ENCODE peak calls at places on chromosomes 2 and 18, in six cellular contexts. B, K, N, Q, H and O are unnamed samples.

GRCh38 chr2:12507295-12507694 is 209.4 kb upstream of the TRIB2 start:
- DNase-seq in Q (no peak), H (no peak), B (peak), N (no peak), K (no peak), O (no peak)

GRCh38 chr2:63661076-63661475 is 72.3 kb downstream of the MDH1 start:
- DNase-seq in H (no peak), Q (no peak), B (no peak), K (no peak), N (no peak), O (no peak)

GRCh38 chr2:5094192-5094591 is 598.0 kb upstream of the SOX11 start:
- DNase-seq in N (no peak), H (no peak), Q (no peak), B (no peak), K (no peak), O (no peak)

GRCh38 chr2:43169987-43170732 is 56.2 kb downstream of the ZFP36L2 start:
- DNase-seq in B (no peak), H (peak), Q (no peak), N (no peak), K (peak), O (peak)

GRCh38 chr2:242020196-242021004 is 150.9 kb downstream of the RTP5 start:
- DNase-seq in K (no peak), B (no peak), Q (no peak), N (no peak), H (no peak), O (no peak)

GRCh38 chr2:139354518-139354917 is 574.3 kb upstream of the NXPH2 start:
- DNase-seq in N (no peak), B (no peak), K (no peak), Q (no peak), H (no peak), O (no peak)

GRCh38 chr2:147847746-147848391 is 3.0 kb downstream of the ACVR2A start:
- DNase-seq in K (no peak), N (no peak), Q (no peak), H (no peak), B (no peak), O (no peak)

GRCh38 chr2:66869076-66869475 is 434.2 kb downstream of the MEIS1 start:
- DNase-seq in Q (no peak), K (no peak), B (no peak), H (no peak), N (no peak), O (no peak)

GRCh38 chr2:138373993-138374408 is 127.6 kb upstream of the SPOPL start:
- DNase-seq in B (peak), N (peak), H (peak), Q (no peak), K (no peak), O (peak)

GRCh38 chr2:69012310-69013122 is 463 bp upstream of the ANTXR1 start:
- DNase-seq in H (peak), Q (no peak), N (peak), B (no peak), K (peak), O (peak)

GRCh38 chr2:60496475-60496874 is 57.0 kb downstream of the BCL11A start:
- DNase-seq in H (no peak), N (no peak), Q (no peak), K (no peak), B (no peak), O (no peak)

GRCh38 chr2:241443486-241444223 is 64.7 kb downstream of the STK25 start:
- DNase-seq in B (peak), K (no peak), Q (no peak), H (no peak), N (no peak), O (peak)

GRCh38 chr2:31004252-31004651 is 134.0 kb downstream of the GALNT14 start:
- DNase-seq in Q (no peak), K (no peak), N (no peak), B (no peak), H (no peak), O (no peak)

GRCh38 chr2:235263205-235264120 is 230.4 kb upstream of the AGAP1 start:
- DNase-seq in K (no peak), B (no peak), N (peak), H (no peak), Q (no peak), O (peak)

DNA sequence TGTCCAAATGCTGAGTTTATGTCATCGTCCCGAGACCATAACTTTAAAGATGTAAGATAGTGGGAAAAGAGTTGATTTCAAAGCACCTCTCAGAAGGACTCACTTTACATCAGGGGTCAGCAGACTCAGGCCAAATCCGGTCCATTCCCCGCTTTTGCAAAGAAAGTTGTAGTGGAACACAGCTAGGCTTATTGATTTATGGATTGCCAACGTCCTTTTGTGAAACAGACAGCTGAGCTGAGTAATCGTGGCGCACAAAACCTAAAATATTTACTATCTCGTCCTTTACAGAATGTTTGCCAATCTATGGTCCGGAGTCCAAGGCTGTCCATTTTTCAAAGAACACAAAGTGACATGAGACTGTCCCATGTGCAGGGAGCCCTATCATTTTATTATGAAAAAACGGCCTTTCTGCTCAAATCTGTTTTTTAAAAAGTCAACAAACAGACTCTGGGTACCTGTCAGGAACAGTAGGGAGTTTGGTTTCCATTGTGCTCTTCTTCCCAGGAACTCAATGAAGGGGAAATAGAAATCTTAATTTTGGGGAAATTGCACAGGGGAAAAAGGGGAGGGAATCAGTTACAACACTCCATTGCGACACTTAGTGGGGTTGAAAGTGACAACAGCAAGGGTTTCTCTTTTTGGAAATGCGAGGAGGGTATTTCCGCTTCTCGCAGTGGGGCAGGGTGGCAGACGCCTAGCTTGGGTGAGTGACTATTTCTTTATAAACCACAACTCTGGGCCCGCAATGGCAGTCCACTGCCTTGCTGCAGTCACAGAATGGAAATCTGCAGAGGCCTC is at the start of gene IL1RN:
- DNase-seq in H (no peak), K (peak), B (no peak), N (no peak), Q (no peak), O (no peak)
- TF ChIP-seq JUND in H (no peak), K (no peak), B (no peak), N (no peak), Q (no peak), O (no peak)

GRCh38 chr2:8402222-8402621 is 279.6 kb upstream of the ID2 start:
- DNase-seq in Q (no peak), K (no peak), N (no peak), B (no peak), H (no peak), O (no peak)
- TF ChIP-seq JUND in Q (no peak), K (no peak), N (no peak), B (no peak), H (no peak), O (no peak)

DNA sequence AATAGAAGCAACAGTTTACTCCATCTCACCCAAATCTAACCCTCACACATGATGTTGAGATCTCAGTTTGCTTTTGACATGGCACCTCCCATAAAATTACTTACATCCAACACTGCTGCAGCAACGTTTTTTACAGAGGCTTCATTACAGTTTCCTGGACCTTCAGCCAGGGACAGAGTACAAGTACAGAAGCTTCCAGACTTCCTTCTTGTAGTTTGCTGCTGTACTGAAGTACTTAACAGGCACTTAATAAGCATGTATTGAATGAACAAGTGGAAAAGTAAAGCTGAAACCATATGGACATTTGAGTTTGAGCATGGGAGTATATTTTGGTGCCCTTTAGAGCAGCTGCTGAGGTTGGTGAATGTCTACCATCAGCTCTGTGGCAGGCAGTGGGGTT is 514.2 kb downstream of the PTPRM start:
- DNase-seq in B (no peak), K (no peak), Q (no peak), H (no peak), N (no peak), O (no peak)
- TF ChIP-seq JUND in B (no peak), K (no peak), Q (no peak), H (no peak), N (no peak), O (no peak)

GRCh38 chr2:85042330-85042729 is 71.4 kb downstream of the KCMF1 start:
- DNase-seq in Q (no peak), B (no peak), N (no peak), H (no peak), K (no peak), O (no peak)
- TF ChIP-seq JUND in Q (no peak), B (no peak), N (no peak), H (no peak), K (no peak), O (no peak)

DNA sequence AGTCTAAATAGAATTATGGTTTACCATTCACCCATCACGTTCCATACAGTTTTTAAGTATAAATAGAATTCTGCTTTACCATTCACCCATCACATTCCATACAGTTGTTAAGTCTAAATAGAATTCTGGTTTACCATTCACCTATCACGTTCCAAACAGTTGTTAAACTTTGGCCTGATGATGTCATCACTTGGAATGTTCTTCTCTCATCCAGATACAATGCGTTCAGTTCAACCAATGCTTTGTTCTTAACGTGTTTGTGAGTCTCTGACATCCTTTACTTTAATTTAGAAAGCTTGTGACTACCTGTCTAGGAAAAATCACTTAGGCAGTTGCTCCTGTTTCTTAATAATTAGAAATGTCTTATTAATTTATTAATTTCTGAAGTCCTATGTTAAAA is 236.3 kb upstream of the RASGRP3 start:
- DNase-seq in Q (no peak), H (no peak), B (no peak), N (no peak), K (no peak), O (no peak)
- TF ChIP-seq JUND in Q (no peak), H (peak), B (no peak), N (no peak), K (no peak), O (peak)